ENCODE peak calls at places on chromosomes 3 and 15, in seven cellular contexts. One of them, this sample, is unnamed.

GRCh38 chr3:123640311-123641083 is 55.6 kb upstream of the HACD2 start:
- DNase-seq in endodermal cell: no peak
- DNase-seq in heart left ventricle: no peak
- DNase-seq in AG20443: peak
- DNase-seq in C1 segment of cervical spinal cord: no peak
- DNase-seq in tibial artery: peak
- DNase-seq in stimulated activated CD8-positive, alpha-beta memory T cell treated with anti-CD3 and anti-CD28 coated beads, Interleukin-15, amount 100 ng/mL, for 4 hours: no peak
- DNase-seq in this sample: no peak

GRCh38 chr3:38139191-38139590 is 730 bp downstream of the MYD88 start:
- DNase-seq in heart left ventricle: no peak
- DNase-seq in tibial artery: peak
- DNase-seq in endodermal cell: no peak
- DNase-seq in C1 segment of cervical spinal cord: no peak
- DNase-seq in AG20443: no peak
- DNase-seq in stimulated activated CD8-positive, alpha-beta memory T cell treated with anti-CD3 and anti-CD28 coated beads, Interleukin-15, amount 100 ng/mL, for 4 hours: no peak
- DNase-seq in this sample: peak

GRCh38 chr3:55439657-55440405 is 47.3 kb downstream of the WNT5A start:
- DNase-seq in endodermal cell: no peak
- DNase-seq in stimulated activated CD8-positive, alpha-beta memory T cell treated with anti-CD3 and anti-CD28 coated beads, Interleukin-15, amount 100 ng/mL, for 4 hours: no peak
- DNase-seq in C1 segment of cervical spinal cord: no peak
- DNase-seq in heart left ventricle: no peak
- DNase-seq in tibial artery: no peak
- DNase-seq in AG20443: no peak
- DNase-seq in this sample: no peak

GRCh38 chr3:35598804-35599203 is 40.5 kb upstream of the ARPP21 start:
- DNase-seq in C1 segment of cervical spinal cord: no peak
- DNase-seq in heart left ventricle: no peak
- DNase-seq in AG20443: no peak
- DNase-seq in tibial artery: no peak
- DNase-seq in endodermal cell: no peak
- DNase-seq in stimulated activated CD8-positive, alpha-beta memory T cell treated with anti-CD3 and anti-CD28 coated beads, Interleukin-15, amount 100 ng/mL, for 4 hours: no peak
- DNase-seq in this sample: no peak

GRCh38 chr15:35737521-35737920 is 191.6 kb upstream of the DPH6 start:
- DNase-seq in C1 segment of cervical spinal cord: no peak
- DNase-seq in tibial artery: no peak
- DNase-seq in stimulated activated CD8-positive, alpha-beta memory T cell treated with anti-CD3 and anti-CD28 coated beads, Interleukin-15, amount 100 ng/mL, for 4 hours: no peak
- DNase-seq in heart left ventricle: no peak
- DNase-seq in AG20443: no peak
- DNase-seq in endodermal cell: no peak
- DNase-seq in this sample: no peak

GRCh38 chr15:46933332-46933731 is 784.0 kb upstream of the SEMA6D start:
- DNase-seq in stimulated activated CD8-positive, alpha-beta memory T cell treated with anti-CD3 and anti-CD28 coated beads, Interleukin-15, amount 100 ng/mL, for 4 hours: no peak
- DNase-seq in tibial artery: no peak
- DNase-seq in endodermal cell: no peak
- DNase-seq in AG20443: no peak
- DNase-seq in heart left ventricle: no peak
- DNase-seq in C1 segment of cervical spinal cord: no peak
- DNase-seq in this sample: peak

GRCh38 chr3:74613060-74613459 is 1.4 kb downstream of the CNTN3 start:
- DNase-seq in heart left ventricle: no peak
- DNase-seq in stimulated activated CD8-positive, alpha-beta memory T cell treated with anti-CD3 and anti-CD28 coated beads, Interleukin-15, amount 100 ng/mL, for 4 hours: no peak
- DNase-seq in C1 segment of cervical spinal cord: no peak
- DNase-seq in tibial artery: no peak
- DNase-seq in endodermal cell: no peak
- DNase-seq in AG20443: peak
- DNase-seq in this sample: no peak

GRCh38 chr3:94303897-94304296 is 241.0 kb downstream of the NSUN3 start:
- DNase-seq in C1 segment of cervical spinal cord: no peak
- DNase-seq in AG20443: peak
- DNase-seq in tibial artery: no peak
- DNase-seq in stimulated activated CD8-positive, alpha-beta memory T cell treated with anti-CD3 and anti-CD28 coated beads, Interleukin-15, amount 100 ng/mL, for 4 hours: no peak
- DNase-seq in endodermal cell: no peak
- DNase-seq in heart left ventricle: no peak
- DNase-seq in this sample: no peak

GRCh38 chr3:47566667-47567066 is 12.0 kb downstream of the CSPG5 start:
- DNase-seq in heart left ventricle: no peak
- DNase-seq in endodermal cell: no peak
- DNase-seq in tibial artery: no peak
- DNase-seq in stimulated activated CD8-positive, alpha-beta memory T cell treated with anti-CD3 and anti-CD28 coated beads, Interleukin-15, amount 100 ng/mL, for 4 hours: no peak
- DNase-seq in AG20443: no peak
- DNase-seq in C1 segment of cervical spinal cord: no peak
- DNase-seq in this sample: no peak

GRCh38 chr3:158508481-158508880 is 62.5 kb upstream of the MLF1 start:
- DNase-seq in endodermal cell: no peak
- DNase-seq in stimulated activated CD8-positive, alpha-beta memory T cell treated with anti-CD3 and anti-CD28 coated beads, Interleukin-15, amount 100 ng/mL, for 4 hours: no peak
- DNase-seq in C1 segment of cervical spinal cord: no peak
- DNase-seq in AG20443: no peak
- DNase-seq in heart left ventricle: no peak
- DNase-seq in tibial artery: no peak
- DNase-seq in this sample: no peak

GRCh38 chr3:23668430-23668904 is 137.3 kb upstream of the UBE2E1 start:
- DNase-seq in endodermal cell: no peak
- DNase-seq in C1 segment of cervical spinal cord: no peak
- DNase-seq in stimulated activated CD8-positive, alpha-beta memory T cell treated with anti-CD3 and anti-CD28 coated beads, Interleukin-15, amount 100 ng/mL, for 4 hours: no peak
- DNase-seq in heart left ventricle: no peak
- DNase-seq in tibial artery: no peak
- DNase-seq in AG20443: peak
- DNase-seq in this sample: no peak

GRCh38 chr3:135966349-135966695 is 794 bp downstream of the PPP2R3A start:
- DNase-seq in C1 segment of cervical spinal cord: peak
- DNase-seq in tibial artery: no peak
- DNase-seq in endodermal cell: no peak
- DNase-seq in AG20443: no peak
- DNase-seq in heart left ventricle: peak
- DNase-seq in stimulated activated CD8-positive, alpha-beta memory T cell treated with anti-CD3 and anti-CD28 coated beads, Interleukin-15, amount 100 ng/mL, for 4 hours: no peak
- DNase-seq in this sample: no peak

GRCh38 chr3:42652251-42652610 is 1.3 kb upstream of the ZBTB47 start:
- DNase-seq in AG20443: peak
- DNase-seq in tibial artery: no peak
- DNase-seq in endodermal cell: no peak
- DNase-seq in heart left ventricle: no peak
- DNase-seq in C1 segment of cervical spinal cord: no peak
- DNase-seq in stimulated activated CD8-positive, alpha-beta memory T cell treated with anti-CD3 and anti-CD28 coated beads, Interleukin-15, amount 100 ng/mL, for 4 hours: no peak
- DNase-seq in this sample: no peak

GRCh38 chr15:65033659-65034269 is 4.3 kb upstream of the MTFMT start:
- DNase-seq in endodermal cell: no peak
- DNase-seq in C1 segment of cervical spinal cord: no peak
- DNase-seq in AG20443: peak
- DNase-seq in stimulated activated CD8-positive, alpha-beta memory T cell treated with anti-CD3 and anti-CD28 coated beads, Interleukin-15, amount 100 ng/mL, for 4 hours: no peak
- DNase-seq in heart left ventricle: no peak
- DNase-seq in tibial artery: no peak
- DNase-seq in this sample: no peak

GRCh38 chr3:14803981-14804834 is 14.6 kb upstream of the FGD5 start:
- DNase-seq in endodermal cell: no peak
- DNase-seq in AG20443: no peak
- DNase-seq in heart left ventricle: peak
- DNase-seq in tibial artery: peak
- DNase-seq in stimulated activated CD8-positive, alpha-beta memory T cell treated with anti-CD3 and anti-CD28 coated beads, Interleukin-15, amount 100 ng/mL, for 4 hours: no peak
- DNase-seq in C1 segment of cervical spinal cord: no peak
- DNase-seq in this sample: no peak

GRCh38 chr15:73108676-73109075 is 56.4 kb downstream of the NEO1 start:
- DNase-seq in heart left ventricle: no peak
- DNase-seq in endodermal cell: peak
- DNase-seq in AG20443: no peak
- DNase-seq in tibial artery: no peak
- DNase-seq in C1 segment of cervical spinal cord: no peak
- DNase-seq in stimulated activated CD8-positive, alpha-beta memory T cell treated with anti-CD3 and anti-CD28 coated beads, Interleukin-15, amount 100 ng/mL, for 4 hours: no peak
- DNase-seq in this sample: no peak

GRCh38 chr15:38145671-38146111 is 106.9 kb upstream of the SPRED1 start:
- DNase-seq in tibial artery: no peak
- DNase-seq in AG20443: no peak
- DNase-seq in stimulated activated CD8-positive, alpha-beta memory T cell treated with anti-CD3 and anti-CD28 coated beads, Interleukin-15, amount 100 ng/mL, for 4 hours: no peak
- DNase-seq in heart left ventricle: no peak
- DNase-seq in C1 segment of cervical spinal cord: no peak
- DNase-seq in endodermal cell: no peak
- DNase-seq in this sample: no peak